ENCODE peak calls at places on chromosome 6, in six cellular contexts. B, S, P, O, Z and C are unnamed samples.

GRCh38 chr6:163249651-163250101 is 164.8 kb upstream of the QKI start:
- DNase-seq in P (no peak), B (no peak), Z (no peak), O (no peak), S (no peak), C (peak; percentile 80)

GRCh38 chr6:157768863-157769551 is 54.0 kb upstream of the SNX9 start:
- DNase-seq in S (no peak), O (no peak), B (no peak), Z (no peak), P (no peak), C (no peak)

GRCh38 chr6:33620584-33621395 is at the start of gene ITPR3:
- DNase-seq in S (no peak), B (no peak), Z (peak; percentile 77), P (peak; percentile 71), O (peak; percentile 64), C (peak; percentile 46)

GRCh38 chr6:3841711-3842565 is 7.2 kb upstream of the FAM50B start:
- DNase-seq in Z (no peak), P (peak; percentile 63), O (no peak), B (no peak), S (no peak), C (peak; percentile 52)

GRCh38 chr6:147141690-147142308 is 62.4 kb upstream of the STXBP5 start:
- DNase-seq in B (no peak), Z (no peak), O (no peak), P (peak; percentile 67), S (no peak), C (peak; percentile 51)

GRCh38 chr6:75893058-75893775 is 144.2 kb downstream of the MYO6 start:
- DNase-seq in O (no peak), Z (peak; percentile 69), B (no peak), P (peak; percentile 74), S (no peak), C (peak; percentile 83)

GRCh38 chr6:110875548-110876169 is 1.1 kb downstream of the AMD1 start:
- DNase-seq in P (peak; percentile 57), B (peak; percentile 46), O (peak; percentile 61), S (no peak), Z (peak; percentile 33), C (peak; percentile 22)

GRCh38 chr6:108002365-108003221 is 44.6 kb upstream of the SEC63 start:
- DNase-seq in Z (peak; percentile 12), P (peak; percentile 41), B (peak; percentile 50), S (peak; percentile 75), O (no peak), C (no peak)